ENCODE peak calls at places on chromosome 2, in eight cellular contexts. T is nucleus accumbens, V is tibial artery, H is pancreas, G is activated T-cell treated with anti-CD3 and anti-CD28 coated beads for 48 hours, C is tibial nerve, Y is iPS DF 19.7, D is DMS153. X is an unnamed sample.

GRCh38 chr2:19764998-19765397 is 136.8 kb downstream of the TTC32 start:
- DNase-seq in T (no peak), V (no peak), H (no peak), G (no peak), C (no peak), Y (no peak), D (no peak), X (no peak)

GRCh38 chr2:158002079-158002478 is 99.6 kb upstream of the UPP2 start:
- DNase-seq in T (no peak), V (no peak), H (no peak), G (no peak), C (no peak), Y (no peak), D (no peak), X (no peak)

GRCh38 chr2:165621086-165621560 is 151.6 kb downstream of the CSRNP3 start:
- DNase-seq in T (peak), V (no peak), H (no peak), G (no peak), C (no peak), Y (no peak), D (no peak), X (no peak)

GRCh38 chr2:25517701-25518100 is 155.7 kb downstream of the DTNB start:
- DNase-seq in T (no peak), V (no peak), H (no peak), G (no peak), C (no peak), Y (no peak), D (no peak), X (no peak)

GRCh38 chr2:163367825-163368582 is 367.8 kb downstream of the FIGN start:
- DNase-seq in T (no peak), V (no peak), H (no peak), G (no peak), C (no peak), Y (no peak), D (no peak), X (no peak)

GRCh38 chr2:52178845-52179244 is 1146.9 kb upstream of the NRXN1 start:
- DNase-seq in T (no peak), V (no peak), H (no peak), G (no peak), C (no peak), Y (no peak), D (no peak), X (no peak)

GRCh38 chr2:204542967-204543608 is 2.2 kb upstream of the PARD3B start:
- DNase-seq in T (no peak), V (no peak), H (no peak), G (no peak), C (no peak), Y (no peak), D (no peak), X (no peak)

GRCh38 chr2:149006883-149007543 is 31.5 kb upstream of the LYPD6B start:
- DNase-seq in T (no peak), V (no peak), H (no peak), G (no peak), C (no peak), Y (no peak), D (no peak), X (no peak)

GRCh38 chr2:88828397-88829137 is 137.1 kb downstream of the RPIA start:
- DNase-seq in T (no peak), V (no peak), H (no peak), G (no peak), C (no peak), Y (no peak), D (no peak), X (no peak)

GRCh38 chr2:25197336-25198208 is 29.2 kb upstream of the POMC start:
- DNase-seq in T (no peak), V (no peak), H (no peak), G (no peak), C (no peak), Y (no peak), D (no peak), X (no peak)

GRCh38 chr2:11807156-11808015 is 61.0 kb downstream of the LPIN1 start:
- DNase-seq in T (no peak), V (no peak), H (no peak), G (no peak), C (no peak), Y (no peak), D (no peak), X (no peak)

GRCh38 chr2:105925390-105925789 is 180.7 kb downstream of the NCK2 start:
- DNase-seq in T (no peak), V (no peak), H (no peak), G (no peak), C (no peak), Y (no peak), D (no peak), X (no peak)

GRCh38 chr2:118974103-118974911 is 32.3 kb downstream of the MARCO start:
- DNase-seq in T (no peak), V (peak), H (no peak), G (no peak), C (no peak), Y (no peak), D (no peak), X (no peak)

GRCh38 chr2:167492486-167492885 is 604.2 kb downstream of the XIRP2 start:
- DNase-seq in T (no peak), V (no peak), H (no peak), G (no peak), C (no peak), Y (no peak), D (no peak), X (no peak)

GRCh38 chr2:212873256-212873655 is 278.2 kb downstream of the IKZF2 start:
- DNase-seq in T (no peak), V (no peak), H (no peak), G (no peak), C (no peak), Y (no peak), D (no peak), X (no peak)

GRCh38 chr2:198326431-198326830 is 522.0 kb downstream of the PLCL1 start:
- DNase-seq in T (no peak), V (no peak), H (no peak), G (no peak), C (no peak), Y (no peak), D (no peak), X (no peak)

GRCh38 chr2:48433682-48434081 is 96.3 kb upstream of the STON1 start:
- DNase-seq in T (no peak), V (no peak), H (peak), G (no peak), C (no peak), Y (no peak), D (no peak), X (no peak)

GRCh38 chr2:40317756-40318155 is 134.1 kb downstream of the SLC8A1 start:
- DNase-seq in T (no peak), V (no peak), H (no peak), G (no peak), C (no peak), Y (no peak), D (no peak), X (no peak)

GRCh38 chr2:238771639-238772038 is 76.2 kb upstream of the TWIST2 start:
- DNase-seq in T (no peak), V (no peak), H (no peak), G (no peak), C (no peak), Y (no peak), D (no peak), X (no peak)

GRCh38 chr2:218218409-218219185 is 1.6 kb downstream of the ARPC2 start:
- DNase-seq in T (no peak), V (no peak), H (no peak), G (no peak), C (no peak), Y (no peak), D (no peak), X (no peak)